ENCODE peak calls at places on chromosomes 3 and 15, in ten cellular contexts. R is neural progenitor cell, Y is MM.1S, H is heart left ventricle, C is endothelial cell of umbilical vein, G is kidney, W is vagina, K is Karpas-422, A is A549, L is Panc1. X is an unnamed sample.

GRCh38 chr3:185215873-185216586 is 37.8 kb downstream of the EHHADH start:
- DNase-seq in Y (peak; percentile 67), A (peak; percentile 14), H (no peak), K (peak; percentile 72), W (no peak), R (no peak), G (no peak), C (peak; percentile 55), L (peak; percentile 15), X (no peak)

GRCh38 chr3:124671123-124671522 is 59.1 kb upstream of the UMPS start:
- DNase-seq in R (no peak), Y (no peak), W (no peak), K (no peak), G (no peak), A (no peak), H (no peak), C (no peak), L (no peak), X (no peak)

GRCh38 chr3:67381667-67382272 is 272.6 kb downstream of the SUCLG2 start:
- DNase-seq in K (peak; percentile 75), L (no peak), G (no peak), C (peak; percentile 43), R (peak; percentile 30), H (no peak), Y (no peak), A (peak; percentile 15), W (no peak), X (no peak)

GRCh38 chr15:62821384-62822131 is 221.0 kb upstream of the TPM1 start:
- DNase-seq in H (no peak), R (no peak), G (no peak), Y (no peak), A (peak; percentile 76), K (no peak), L (no peak), W (no peak), C (no peak), X (no peak)

GRCh38 chr15:85440451-85440850 is 60.0 kb downstream of the AKAP13 start:
- DNase-seq in H (no peak), R (no peak), W (no peak), A (no peak), L (no peak), C (no peak), G (no peak), Y (no peak), K (peak; percentile 52), X (no peak)

GRCh38 chr3:108603689-108604088 is 14.2 kb downstream of the DZIP3 start:
- DNase-seq in W (no peak), K (no peak), G (no peak), C (no peak), H (no peak), R (no peak), A (no peak), Y (no peak), L (no peak), X (no peak)

GRCh38 chr3:34533468-34533867 is 735.0 kb downstream of the PDCD6IP start:
- DNase-seq in A (no peak), L (no peak), R (no peak), C (no peak), W (no peak), Y (no peak), G (no peak), K (no peak), H (no peak), X (no peak)

GRCh38 chr3:129599607-129600006 is 6.9 kb downstream of the PLXND1 start:
- DNase-seq in Y (no peak), A (peak; percentile 47), H (peak; percentile 76), L (no peak), K (no peak), R (peak; percentile 57), W (no peak), C (peak; percentile 94), G (no peak), X (no peak)

GRCh38 chr3:3333571-3333970 is 154.1 kb upstream of the CRBN start:
- DNase-seq in H (no peak), A (no peak), K (no peak), R (no peak), W (no peak), L (no peak), C (no peak), Y (no peak), G (no peak), X (no peak)

GRCh38 chr3:55897573-55898224 is 410.6 kb upstream of the WNT5A start:
- DNase-seq in K (peak; percentile 67), W (no peak), Y (no peak), G (no peak), A (peak; percentile 22), L (no peak), R (peak; percentile 57), H (no peak), C (peak; percentile 34), X (no peak)

GRCh38 chr3:129131465-129132088 is 10.0 kb upstream of the RAB43 start:
- DNase-seq in H (no peak), Y (no peak), L (no peak), R (no peak), A (no peak), C (no peak), K (no peak), W (no peak), G (no peak), X (no peak)

GRCh38 chr3:121545049-121545563 is 682 bp downstream of the POLQ start:
- DNase-seq in R (peak; percentile 8), W (no peak), H (no peak), G (no peak), Y (peak; percentile 18), L (no peak), K (peak; percentile 64), C (no peak), A (no peak), X (no peak)

GRCh38 chr3:195286115-195286872 is 15.3 kb upstream of the XXYLT1 start:
- DNase-seq in L (no peak), W (no peak), H (no peak), G (no peak), C (peak; percentile 53), A (no peak), Y (no peak), K (no peak), R (no peak), X (no peak)

GRCh38 chr3:146086211-146086610 is 74.8 kb downstream of the PLOD2 start:
- DNase-seq in C (no peak), Y (no peak), K (no peak), G (no peak), A (no peak), H (no peak), W (no peak), L (no peak), R (no peak), X (no peak)

GRCh38 chr15:39360417-39360816 is 220.5 kb upstream of the THBS1 start:
- DNase-seq in L (no peak), R (no peak), K (no peak), H (no peak), A (no peak), C (peak; percentile 78), Y (no peak), W (no peak), G (no peak), X (no peak)

GRCh38 chr15:58232273-58233065 is 94.3 kb downstream of the AQP9 start:
- DNase-seq in H (no peak), A (no peak), R (no peak), Y (no peak), C (no peak), G (no peak), L (no peak), W (no peak), K (no peak), X (no peak)

GRCh38 chr3:124812291-124813265 is 74.6 kb downstream of the ITGB5 start:
- DNase-seq in K (no peak), L (peak; percentile 71), R (no peak), W (no peak), Y (no peak), A (peak; percentile 91), C (peak; percentile 9), H (peak; percentile 71), G (peak; percentile 88), X (peak; percentile 86)

GRCh38 chr15:90412356-90413194 is 24.5 kb downstream of the IQGAP1 start:
- DNase-seq in A (peak; percentile 47), W (no peak), R (no peak), H (peak; percentile 41), G (no peak), C (peak; percentile 55), K (no peak), L (no peak), Y (no peak), X (peak; percentile 61)
- H3K4me1 ChIP-seq in A (peaks cover 52% of the 10 kb centered on the region), W (peaks cover 55% of the 10 kb centered on the region), R (peaks cover 16% of the 10 kb centered on the region), H (peaks cover 54% of the 10 kb centered on the region), G (peaks cover 22% of the 10 kb centered on the region), C (peaks cover 41% of the 10 kb centered on the region), K (peaks cover 13% of the 10 kb centered on the region), L (peaks cover 48% of the 10 kb centered on the region), Y (peaks cover 12% of the 10 kb centered on the region), X (peaks cover 3% of the 10 kb centered on the region)

DNA sequence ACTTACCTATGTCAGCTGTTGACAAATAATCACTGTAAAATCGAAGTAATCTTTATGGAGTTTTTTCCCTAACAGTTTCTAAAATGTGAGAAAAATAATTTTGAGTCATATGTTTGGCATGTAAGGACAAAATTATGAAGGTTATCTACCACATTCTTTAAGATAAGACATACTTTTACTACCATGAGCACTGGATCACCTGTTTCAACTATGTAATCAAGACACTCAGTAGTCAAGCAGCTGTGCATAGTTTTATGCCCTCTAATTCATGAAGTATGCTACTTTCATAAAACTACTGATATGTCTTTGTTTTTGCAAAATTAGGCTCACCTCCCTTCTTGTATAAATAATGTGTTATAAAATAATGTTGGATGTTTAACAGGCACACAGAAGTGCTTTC is 12.2 kb downstream of the FGF7 start:
- DNase-seq in C (no peak), K (no peak), R (no peak), W (no peak), L (no peak), G (no peak), H (no peak), Y (no peak), A (no peak), X (no peak)
- H3K4me1 ChIP-seq in C (no peaks in the 10 kb centered on the region), K (peaks cover 6% of the 10 kb centered on the region), R (no peaks in the 10 kb centered on the region), W (peaks cover 38% of the 10 kb centered on the region), L (no peaks in the 10 kb centered on the region), G (no peaks in the 10 kb centered on the region), H (peaks cover 35% of the 10 kb centered on the region), Y (peaks cover 27% of the 10 kb centered on the region), A (no peaks in the 10 kb centered on the region), X (no peaks in the 10 kb centered on the region)

DNA sequence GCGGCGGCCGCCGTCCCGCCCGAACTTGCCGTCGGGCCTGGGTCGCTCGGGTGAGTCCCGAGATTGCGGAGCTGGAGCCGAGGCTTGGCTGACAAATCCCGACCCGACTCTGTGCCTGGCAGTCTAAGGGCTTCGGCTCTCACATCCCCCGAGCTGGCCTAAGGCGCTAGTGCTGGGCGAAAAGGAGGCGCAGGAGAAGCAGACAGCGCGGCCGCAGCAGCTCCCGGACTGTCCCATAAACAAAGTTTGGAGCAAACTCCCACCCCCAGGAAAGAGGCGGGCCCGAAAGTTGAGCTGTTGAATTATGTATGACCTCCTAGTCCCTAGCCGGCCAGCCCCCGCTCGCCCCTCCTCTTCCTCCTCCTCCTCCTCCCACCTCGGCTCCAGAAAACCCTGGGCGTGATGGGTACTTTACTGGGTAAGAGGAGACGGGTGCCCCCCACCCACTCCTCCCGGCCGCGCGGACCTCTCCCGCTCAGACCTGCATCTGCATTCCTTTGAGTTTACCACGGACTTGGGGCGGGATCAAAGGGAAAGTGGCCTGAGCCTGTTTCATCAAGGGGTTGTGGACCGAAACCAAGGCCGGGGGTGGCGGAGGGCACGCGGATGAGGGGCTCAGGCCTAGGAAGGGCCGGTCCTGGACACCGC is at the start of gene WWTR1:
- DNase-seq in G (peak; percentile 99), W (no peak), H (peak; percentile 96), K (no peak), L (peak; percentile 91), C (peak; percentile 97), R (peak; percentile 92), Y (peak; percentile 83), A (peak; percentile 96), X (peak; percentile 95)
- H3K4me1 ChIP-seq in G (peaks cover 17% of the 10 kb centered on the region), W (peaks cover 45% of the 10 kb centered on the region), H (peaks cover 33% of the 10 kb centered on the region), K (no peaks in the 10 kb centered on the region), L (peaks cover 47% of the 10 kb centered on the region), C (peaks cover 41% of the 10 kb centered on the region), R (no peaks in the 10 kb centered on the region), Y (peaks cover 5% of the 10 kb centered on the region), A (peaks cover 59% of the 10 kb centered on the region), X (peaks cover 5% of the 10 kb centered on the region)

GRCh38 chr3:57061556-57061955 is 1.1 kb downstream of the SPATA12 start:
- DNase-seq in H (no peak), K (no peak), C (no peak), G (no peak), Y (no peak), R (no peak), W (no peak), L (no peak), A (no peak), X (no peak)
- H3K4me1 ChIP-seq in H (peaks cover 15% of the 10 kb centered on the region), K (peaks cover 44% of the 10 kb centered on the region), C (peaks cover 23% of the 10 kb centered on the region), G (peaks cover 2% of the 10 kb centered on the region), Y (no peaks in the 10 kb centered on the region), R (peaks cover 13% of the 10 kb centered on the region), W (peaks cover 45% of the 10 kb centered on the region), L (peaks cover 31% of the 10 kb centered on the region), A (peaks cover 52% of the 10 kb centered on the region), X (no peaks in the 10 kb centered on the region)